ENCODE peak calls at places on chromosomes 3 and 15, in four cellular contexts. O is A549, S is SK-N-SH, Q is GM12878. Y is an unnamed sample.

GRCh38 chr3:184687363-184688049 is 24.4 kb downstream of the MAGEF1 start:
- DNase-seq in O (no peak), S (peak; percentile 42), Q (no peak), Y (no peak)

GRCh38 chr15:101121511-101122090 is 130.2 kb downstream of the CHSY1 start:
- DNase-seq in O (no peak), S (peak; percentile 91), Q (no peak), Y (peak; percentile 71)

GRCh38 chr3:72535789-72536188 is 312.5 kb downstream of the SHQ1 start:
- DNase-seq in O (no peak), S (no peak), Q (no peak), Y (no peak)

GRCh38 chr15:43799209-43799944 is 643 bp downstream of the SERINC4 start:
- DNase-seq in O (no peak), S (no peak), Q (no peak), Y (no peak)

GRCh38 chr3:42117175-42118008 is 26.2 kb downstream of the TRAK1 start:
- DNase-seq in O (peak; percentile 28), S (peak; percentile 39), Q (no peak), Y (no peak)

GRCh38 chr3:41881233-41881821 is 80.6 kb downstream of the ULK4 start:
- DNase-seq in O (no peak), S (peak; percentile 29), Q (no peak), Y (peak; percentile 61)

GRCh38 chr3:121894191-121894990 is at the start of gene SLC15A2:
- DNase-seq in O (no peak), S (no peak), Q (no peak), Y (no peak)

GRCh38 chr3:184620101-184620798 is 58.7 kb downstream of the EPHB3 start:
- DNase-seq in O (no peak), S (no peak), Q (no peak), Y (no peak)

GRCh38 chr3:5731100-5731499 is 543.6 kb downstream of the EDEM1 start:
- DNase-seq in O (no peak), S (peak; percentile 0), Q (no peak), Y (peak; percentile 27)

GRCh38 chr3:8327739-8328138 is 173.9 kb upstream of the LMCD1 start:
- DNase-seq in O (no peak), S (no peak), Q (no peak), Y (no peak)

GRCh38 chr3:8324727-8325126 is 176.9 kb upstream of the LMCD1 start:
- DNase-seq in O (peak; percentile 25), S (peak; percentile 53), Q (no peak), Y (no peak)

GRCh38 chr3:8325306-8325705 is 176.3 kb upstream of the LMCD1 start:
- DNase-seq in O (no peak), S (no peak), Q (no peak), Y (no peak)

GRCh38 chr3:8329598-8329997 is 172.0 kb upstream of the LMCD1 start:
- DNase-seq in O (no peak), S (no peak), Q (no peak), Y (no peak)

GRCh38 chr3:8328971-8329370 is 172.7 kb upstream of the LMCD1 start:
- DNase-seq in O (no peak), S (peak; percentile 53), Q (no peak), Y (no peak)
- TF ChIP-seq CHD2 in O (no peak), S (no peak), Q (no peak), Y (no peak)

GRCh38 chr3:31968391-31968926 is 12.6 kb downstream of the OSBPL10 start:
- DNase-seq in O (no peak), S (no peak), Q (no peak), Y (no peak)
- H3K27ac ChIP-seq in O (peak overlapping the region; percentile 87), S (no peak overlapping the region), Q (no peak overlapping the region), Y (no peak overlapping the region)

GRCh38 chr3:120418866-120419490 is 31.8 kb downstream of the FSTL1 start:
- DNase-seq in O (peak; percentile 63), S (peak; percentile 58), Q (no peak), Y (peak; percentile 21)
- TF ChIP-seq RCOR1 in O (no peak), S (no peak), Q (no peak), Y (no peak)

DNA sequence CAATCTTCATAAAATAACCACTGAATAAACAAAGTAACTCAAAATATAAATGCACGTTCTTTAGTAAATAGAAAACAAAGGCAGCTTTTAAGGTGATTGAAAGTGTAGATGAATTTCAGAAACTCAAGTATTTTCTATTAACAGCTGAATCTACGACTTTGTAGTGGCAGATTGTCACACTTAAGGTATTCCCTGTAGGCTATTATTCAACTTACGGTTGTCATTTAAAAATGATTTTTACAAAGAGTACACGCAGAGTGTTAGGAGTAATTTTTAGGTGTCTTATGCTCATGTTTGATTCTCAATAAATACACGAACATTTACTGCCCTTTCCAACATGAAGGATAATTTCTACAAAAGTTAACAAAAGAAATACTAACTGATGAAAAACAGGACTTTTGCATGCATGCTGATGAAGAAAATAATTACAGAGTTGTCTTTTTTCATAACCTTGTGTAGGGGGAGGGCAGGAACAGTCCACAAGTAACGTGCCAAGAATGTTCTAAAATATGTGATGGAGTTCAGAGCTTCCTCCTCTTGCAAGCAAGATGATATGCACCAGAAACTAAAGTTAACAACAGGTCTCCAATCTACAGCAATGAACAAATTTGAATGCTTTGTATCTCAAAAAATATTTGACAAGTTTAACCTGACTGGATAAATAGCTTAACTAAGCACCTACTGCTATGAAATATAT is 16.7 kb downstream of the DCBLD2 start:
- DNase-seq in O (no peak), S (no peak), Q (no peak), Y (no peak)
- TF ChIP-seq CHD2 in O (no peak), S (no peak), Q (no peak), Y (no peak)

Y was measured in K562.